ENCODE peak calls at places on chromosomes 1 and 21, in six cellular contexts. W is stomach, A is HepG2, X is A549, Q is Peyer's patch, P is uterus. L is an unnamed sample.

GRCh38 chr21:34890724-34891609 is 158.1 kb downstream of the RUNX1 start:
- DNase-seq in W (no peak), A (no peak), X (no peak), Q (peak), P (no peak), L (peak)

GRCh38 chr1:186736971-186737685 is 56.9 kb upstream of the PTGS2 start:
- DNase-seq in W (no peak), A (no peak), X (no peak), Q (no peak), P (no peak), L (no peak)

GRCh38 chr1:12616709-12617373 is 1.2 kb downstream of the DHRS3 start:
- DNase-seq in W (no peak), A (no peak), X (no peak), Q (peak), P (peak), L (peak)

GRCh38 chr21:46183910-46184624 is at the start of gene SPATC1L:
- DNase-seq in W (peak), A (peak), X (no peak), Q (peak), P (peak), L (peak)

GRCh38 chr1:198726455-198726854 is 87.6 kb downstream of the PTPRC start:
- DNase-seq in W (no peak), A (no peak), X (no peak), Q (no peak), P (no peak), L (no peak)

GRCh38 chr1:56774067-56774609 is 45.1 kb downstream of the FYB2 start:
- DNase-seq in W (no peak), A (no peak), X (no peak), Q (no peak), P (no peak), L (no peak)

GRCh38 chr1:93623875-93624274 is 57.8 kb downstream of the BCAR3 start:
- DNase-seq in W (no peak), A (no peak), X (no peak), Q (no peak), P (no peak), L (no peak)

GRCh38 chr1:16986596-16987361 is 6.4 kb upstream of the MFAP2 start:
- DNase-seq in W (no peak), A (no peak), X (peak), Q (no peak), P (no peak), L (no peak)

GRCh38 chr1:59475737-59476136 is 178.8 kb downstream of the FGGY start:
- DNase-seq in W (no peak), A (no peak), X (no peak), Q (no peak), P (no peak), L (no peak)

GRCh38 chr1:41072051-41072450 is 50.5 kb upstream of the SLFNL1 start:
- DNase-seq in W (no peak), A (no peak), X (no peak), Q (no peak), P (no peak), L (no peak)

GRCh38 chr1:23910553-23911246 is 2.5 kb downstream of the CNR2 start:
- DNase-seq in W (no peak), A (no peak), X (no peak), Q (no peak), P (no peak), L (no peak)
- H3K4me3 ChIP-seq in W (no peak), A (no peak), X (no peak), Q (no peak), P (no peak), L (no peak)

DNA sequence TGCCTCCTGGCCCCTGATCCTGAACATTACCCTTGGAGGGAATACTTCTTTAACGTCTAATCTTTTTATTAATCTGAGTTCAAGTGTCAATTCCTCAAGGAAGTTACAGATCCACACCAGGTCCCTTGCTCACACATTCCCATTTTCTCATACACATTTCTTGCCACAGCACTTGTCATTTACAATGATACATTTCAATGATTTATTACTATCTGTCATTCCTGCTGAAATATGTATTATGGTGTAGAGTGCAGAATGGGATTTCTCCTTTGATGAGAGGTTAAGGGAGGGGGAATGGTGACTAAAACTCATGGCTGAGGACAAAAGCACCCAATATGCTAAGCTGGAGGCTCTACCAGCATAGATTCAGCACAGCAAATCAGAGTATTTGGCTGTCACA is 982.6 kb downstream of the TTLL7 start:
- DNase-seq in W (no peak), A (no peak), X (no peak), Q (no peak), P (no peak), L (no peak)
- TF ChIP-seq POLR2A in W (no peak), A (no peak), X (no peak), Q (no peak), P (no peak), L (no peak)

DNA sequence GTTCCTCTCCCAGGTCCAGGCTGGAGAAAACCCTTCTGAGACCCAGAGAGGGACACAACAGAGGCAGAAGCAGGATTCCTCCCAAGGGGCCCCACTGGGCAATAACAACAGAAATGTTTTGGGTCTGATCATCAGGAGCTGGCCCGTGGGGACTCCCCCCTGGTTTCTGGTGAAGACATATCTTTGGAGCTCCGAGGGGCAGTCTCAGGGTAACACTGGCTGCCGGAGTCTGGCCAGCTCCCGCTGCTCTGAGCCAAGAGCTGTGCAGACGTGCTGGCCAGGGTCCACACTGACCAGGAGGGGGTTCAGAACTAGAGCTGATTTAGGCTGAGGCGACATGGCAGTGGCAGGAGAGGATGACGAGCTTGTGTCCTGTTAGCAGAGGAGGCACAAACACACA is 13.1 kb downstream of the ECE1 start:
- DNase-seq in W (no peak), A (no peak), X (no peak), Q (no peak), P (no peak), L (peak)
- H3K4me3 ChIP-seq in W (no peak), A (no peak), X (no peak), Q (no peak), P (no peak), L (no peak)

DNA sequence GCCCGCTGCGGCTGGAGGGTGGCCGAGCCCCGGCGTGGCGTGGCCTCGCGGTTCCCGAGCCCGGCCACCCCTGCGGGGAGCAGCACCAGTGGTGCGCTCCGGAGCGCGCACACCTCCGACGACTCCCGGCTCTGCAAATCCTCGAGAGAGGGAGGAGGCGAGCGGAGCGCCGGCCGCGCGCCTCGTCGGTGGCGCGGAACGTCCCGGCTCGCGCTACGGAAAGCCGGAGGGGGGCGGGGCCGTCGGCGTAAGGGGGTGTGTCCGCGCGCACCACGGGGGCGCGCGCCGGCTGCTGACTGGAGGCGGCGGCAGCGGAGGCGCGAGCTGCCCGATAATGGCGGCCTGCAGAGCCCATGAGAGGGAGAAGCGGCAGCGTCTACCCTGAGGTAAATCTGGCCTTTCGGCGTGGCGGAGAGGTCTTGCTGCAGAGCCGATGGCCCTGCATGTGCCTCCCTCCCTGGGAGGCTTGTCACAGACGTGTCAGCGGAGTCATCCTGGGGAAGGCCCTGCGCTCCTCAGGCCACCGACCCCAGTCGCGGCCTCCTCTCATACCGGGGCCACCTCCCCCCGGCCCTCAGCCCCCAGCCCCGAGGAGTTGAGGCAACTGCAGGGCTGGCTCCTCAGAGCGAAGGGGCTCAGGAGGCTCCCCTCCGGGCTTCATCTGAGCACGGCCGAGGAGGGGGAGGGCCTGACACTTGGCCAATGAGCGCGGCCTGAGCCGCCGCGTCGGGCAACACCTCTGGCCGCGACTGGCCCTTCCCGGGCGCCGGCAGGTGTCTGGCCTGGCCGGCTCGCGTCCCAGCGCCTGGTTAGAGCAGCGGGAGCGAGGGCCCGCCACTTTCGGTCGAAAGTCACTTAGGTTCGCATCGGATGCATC is at the start of gene PDIK1L:
- DNase-seq in W (peak), A (peak), X (peak), Q (peak), P (peak), L (peak)
- TF ChIP-seq POLR2A in W (peak), A (peak), X (peak), Q (peak), P (peak), L (no peak)

GRCh38 chr1:25848531-25848930 is 10.7 kb downstream of the AUNIP start:
- DNase-seq in W (no peak), A (no peak), X (no peak), Q (no peak), P (no peak), L (no peak)
- H3K4me3 ChIP-seq in W (no peak), A (no peak), X (no peak), Q (no peak), P (no peak), L (no peak)

DNA sequence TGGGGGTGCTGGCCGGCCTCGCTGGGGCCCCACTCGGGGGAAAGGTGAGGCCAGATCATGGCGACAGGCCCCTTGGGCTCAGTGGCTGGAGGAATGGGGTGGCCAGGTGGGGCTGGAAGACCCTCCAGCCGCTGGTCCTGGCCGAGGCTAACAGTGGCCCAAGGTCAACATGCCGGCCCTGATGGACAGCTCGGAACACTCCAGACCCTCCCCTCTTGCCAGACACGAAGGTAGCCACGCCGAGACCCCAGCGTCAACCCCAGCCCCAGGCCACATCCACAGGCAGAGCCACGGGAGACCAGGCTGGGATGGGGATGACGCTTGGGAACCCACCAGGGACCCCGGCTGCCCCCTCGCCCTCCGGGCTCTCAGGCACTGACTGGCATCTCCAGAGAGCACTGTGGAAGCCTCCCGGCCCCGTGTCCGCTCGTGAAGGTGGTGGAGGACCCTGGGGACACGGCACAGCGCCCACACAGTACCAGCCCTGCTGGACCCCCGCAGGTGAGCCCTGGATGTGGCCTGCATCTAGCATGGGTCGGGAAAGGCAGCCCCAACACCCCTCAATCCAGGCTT is 905 bp upstream of the C1QTNF12 start:
- DNase-seq in W (no peak), A (no peak), X (no peak), Q (no peak), P (no peak), L (no peak)
- TF ChIP-seq POLR2A in W (no peak), A (no peak), X (no peak), Q (no peak), P (no peak), L (no peak)

GRCh38 chr1:31797216-31797615 is 18.6 kb downstream of the SPOCD1 start:
- DNase-seq in W (no peak), A (no peak), X (no peak), Q (no peak), P (no peak), L (no peak)
- H3K4me3 ChIP-seq in W (no peak), A (no peak), X (no peak), Q (no peak), P (no peak), L (no peak)

GRCh38 chr1:230109871-230110667 is 43.0 kb downstream of the GALNT2 start:
- DNase-seq in W (peak), A (peak), X (no peak), Q (no peak), P (no peak), L (no peak)
- TF ChIP-seq POLR2A in W (no peak), A (no peak), X (no peak), Q (peak), P (no peak), L (no peak)

GRCh38 chr1:234896477-234897364 is 231.9 kb downstream of the TOMM20 start:
- DNase-seq in W (no peak), A (no peak), X (no peak), Q (no peak), P (no peak), L (no peak)

GRCh38 chr1:234890694-234891093 is 237.9 kb downstream of the TOMM20 start:
- DNase-seq in W (no peak), A (no peak), X (no peak), Q (no peak), P (no peak), L (no peak)

GRCh38 chr1:234893725-234894630 is 234.7 kb downstream of the TOMM20 start:
- DNase-seq in W (peak), A (peak), X (no peak), Q (no peak), P (no peak), L (no peak)

GRCh38 chr1:234891427-234891826 is 237.2 kb downstream of the TOMM20 start:
- DNase-seq in W (no peak), A (peak), X (no peak), Q (no peak), P (no peak), L (no peak)

DNA sequence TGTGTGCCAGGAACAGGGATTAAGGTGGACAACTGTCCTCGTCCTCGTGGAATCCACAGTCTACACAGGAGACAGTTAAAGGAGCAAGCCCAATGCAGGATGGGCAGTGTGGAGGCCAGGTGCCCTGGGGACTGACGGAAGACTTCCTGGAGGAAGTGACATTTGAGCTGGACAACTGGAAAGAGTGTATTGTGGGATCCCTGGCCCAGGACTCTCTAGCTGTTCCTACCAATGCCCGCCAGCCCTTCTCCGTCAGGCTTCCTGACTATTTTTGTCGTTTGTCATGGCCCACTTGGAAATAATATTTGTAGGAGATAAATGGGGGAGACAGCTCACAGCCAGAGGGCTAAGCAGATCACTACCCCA is 235.3 kb downstream of the TOMM20 start:
- DNase-seq in W (no peak), A (no peak), X (no peak), Q (no peak), P (no peak), L (no peak)
- H3K4me3 ChIP-seq in W (no peak), A (no peak), X (no peak), Q (no peak), P (no peak), L (no peak)

L was measured in lower leg skin.